ENCODE peak calls at places on chromosome 12, in eight cellular contexts. F, T, I, D, X, Q, G and M are unnamed samples.

GRCh38 chr12:50070314-50071060 is 13.1 kb downstream of the ASIC1 start:
- DNase-seq in X (peak; percentile 85), F (peak; percentile 79), D (peak; percentile 62), Q (peak; percentile 51), T (peak; percentile 51), I (peak; percentile 71), G (peak; percentile 90), M (peak; percentile 87)

GRCh38 chr12:65778268-65779090 is 45.8 kb upstream of the HMGA2 start:
- DNase-seq in I (no peak), G (peak; percentile 12), D (peak; percentile 55), Q (no peak), T (peak; percentile 77), X (no peak), F (no peak), M (peak; percentile 58)

GRCh38 chr12:104147346-104147745 is 9.3 kb upstream of the NFYB start:
- DNase-seq in F (no peak), I (no peak), G (no peak), Q (no peak), T (no peak), X (no peak), D (no peak), M (no peak)

GRCh38 chr12:26523708-26524150 is 309.3 kb downstream of the ITPR2 start:
- DNase-seq in I (no peak), D (peak; percentile 92), F (no peak), G (peak; percentile 97), Q (peak; percentile 94), T (peak; percentile 91), X (peak; percentile 98), M (peak; percentile 97)

GRCh38 chr12:22340143-22340542 is 5.6 kb upstream of the ST8SIA1 start:
- DNase-seq in D (no peak), G (no peak), I (no peak), F (no peak), Q (no peak), T (no peak), X (no peak), M (no peak)

GRCh38 chr12:6277982-6278438 is 32.5 kb upstream of the PLEKHG6 start:
- DNase-seq in T (no peak), I (no peak), X (peak; percentile 77), F (no peak), G (no peak), D (peak; percentile 85), Q (peak; percentile 88), M (peak; percentile 91)

GRCh38 chr12:89756100-89756637 is 47.5 kb upstream of the ATP2B1 start:
- DNase-seq in I (no peak), Q (no peak), T (no peak), D (no peak), X (no peak), F (no peak), G (no peak), M (no peak)

GRCh38 chr12:65532162-65532561 is 253.7 kb downstream of the MSRB3 start:
- DNase-seq in X (no peak), D (no peak), F (no peak), Q (no peak), T (peak; percentile 44), G (peak; percentile 89), I (no peak), M (no peak)

GRCh38 chr12:8554451-8555195 is 13.9 kb upstream of the CLEC4E start:
- DNase-seq in T (peak; percentile 46), I (no peak), F (no peak), G (no peak), Q (no peak), D (peak; percentile 39), X (no peak), M (peak; percentile 65)

GRCh38 chr12:7059780-7060179 is 738 bp upstream of the C1S start:
- DNase-seq in G (no peak), F (no peak), X (no peak), I (no peak), D (no peak), T (no peak), Q (no peak), M (no peak)

GRCh38 chr12:85644508-85644907 is 191.7 kb downstream of the RASSF9 start:
- DNase-seq in Q (no peak), I (no peak), G (no peak), D (no peak), T (no peak), F (no peak), X (no peak), M (no peak)

GRCh38 chr12:69837191-69838085 is 12.4 kb downstream of the MYRFL start:
- DNase-seq in X (no peak), G (no peak), Q (no peak), I (no peak), F (no peak), D (no peak), T (no peak), M (no peak)

GRCh38 chr12:113650476-113650875 is 178.8 kb upstream of the LHX5 start:
- DNase-seq in F (no peak), X (no peak), G (no peak), D (no peak), Q (no peak), I (no peak), T (no peak), M (no peak)

GRCh38 chr12:101877816-101878811 is 734 bp downstream of the DRAM1 start:
- DNase-seq in Q (no peak), D (peak; percentile 55), G (peak; percentile 53), X (peak; percentile 71), F (no peak), I (no peak), T (no peak), M (peak; percentile 32)

GRCh38 chr12:74043343-74043742 is 494.3 kb upstream of the ATXN7L3B start:
- DNase-seq in T (peak; percentile 76), F (no peak), D (peak; percentile 98), X (no peak), Q (peak; percentile 40), G (peak; percentile 35), I (no peak), M (peak; percentile 99)

GRCh38 chr12:54301428-54302045 is 722 bp upstream of the NFE2 start:
- DNase-seq in T (no peak), G (no peak), F (no peak), D (no peak), X (no peak), I (no peak), Q (no peak), M (no peak)
- H3K4me3 ChIP-seq in T (peak overlapping the region; percentile 25), G (no peak overlapping the region), F (no peak overlapping the region), D (no peak overlapping the region), X (no peak overlapping the region), I (no peak overlapping the region), Q (no peak overlapping the region), M (no peak overlapping the region)

GRCh38 chr12:111687255-111687654 is 1.4 kb downstream of the ACAD10 start:
- DNase-seq in T (no peak), Q (no peak), X (no peak), F (peak; percentile 77), D (no peak), G (peak; percentile 14), I (no peak), M (peak; percentile 16)
- TF ChIP-seq CTCF in T (no peak), Q (peak; percentile 47), X (no peak), F (peak; percentile 91), D (peak; percentile 30), G (no peak), I (no peak), M (peak; percentile 29)

GRCh38 chr12:19669793-19670192 is 230.5 kb downstream of the AEBP2 start:
- DNase-seq in F (no peak), D (peak; percentile 19), I (no peak), X (no peak), G (no peak), Q (no peak), T (no peak), M (peak; percentile 67)
- H3K4me3 ChIP-seq in F (no peak overlapping the region), D (no peak overlapping the region), I (no peak overlapping the region), X (no peak overlapping the region), G (no peak overlapping the region), Q (no peak overlapping the region), T (no peak overlapping the region), M (no peak overlapping the region)

GRCh38 chr12:48105321-48105866 is 485 bp downstream of the SENP1 start:
- DNase-seq in F (peak; percentile 64), I (peak; percentile 49), G (peak; percentile 5), Q (no peak), X (no peak), D (peak; percentile 53), T (peak; percentile 12), M (peak; percentile 40)
- TF ChIP-seq CTCF in F (no peak), I (no peak), G (no peak), Q (no peak), X (no peak), D (no peak), T (no peak), M (no peak)

DNA sequence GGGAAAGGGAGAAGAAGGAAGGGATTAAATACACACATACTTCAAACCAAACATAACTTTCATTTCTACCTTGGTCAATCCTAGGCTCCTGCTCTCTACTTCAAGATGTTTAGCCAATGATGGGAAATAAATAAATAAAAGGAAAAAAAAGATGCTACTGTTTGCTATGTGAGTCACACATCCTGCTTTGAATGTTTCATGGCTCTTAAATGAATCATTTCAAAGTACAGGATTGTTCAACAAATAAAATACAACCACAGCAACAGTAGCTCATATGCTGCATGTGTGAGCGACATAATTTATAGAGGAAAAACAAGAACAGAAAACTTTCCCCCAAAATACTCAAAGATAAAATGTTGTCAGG is 54.3 kb upstream of the NPFF start:
- DNase-seq in F (no peak), X (no peak), I (no peak), D (peak; percentile 81), Q (peak; percentile 83), G (peak; percentile 88), T (peak; percentile 93), M (peak; percentile 84)
- H3K4me3 ChIP-seq in F (no peak overlapping the region), X (no peak overlapping the region), I (no peak overlapping the region), D (no peak overlapping the region), Q (no peak overlapping the region), G (no peak overlapping the region), T (no peak overlapping the region), M (no peak overlapping the region)

GRCh38 chr12:116365114-116365513 is 87.6 kb upstream of the MED13L start:
- DNase-seq in F (no peak), X (no peak), I (no peak), T (no peak), G (no peak), Q (no peak), D (no peak), M (no peak)

GRCh38 chr12:116365606-116366455 is 88.3 kb upstream of the MED13L start:
- DNase-seq in G (no peak), X (no peak), I (no peak), F (no peak), D (no peak), Q (no peak), T (no peak), M (no peak)

GRCh38 chr12:116368196-116369194 is 91.0 kb upstream of the MED13L start:
- DNase-seq in G (peak; percentile 52), F (no peak), D (no peak), T (no peak), I (no peak), Q (no peak), X (no peak), M (no peak)

GRCh38 chr12:116366824-116367223 is 89.3 kb upstream of the MED13L start:
- DNase-seq in D (no peak), F (no peak), T (no peak), Q (no peak), X (no peak), G (no peak), I (no peak), M (no peak)

DNA sequence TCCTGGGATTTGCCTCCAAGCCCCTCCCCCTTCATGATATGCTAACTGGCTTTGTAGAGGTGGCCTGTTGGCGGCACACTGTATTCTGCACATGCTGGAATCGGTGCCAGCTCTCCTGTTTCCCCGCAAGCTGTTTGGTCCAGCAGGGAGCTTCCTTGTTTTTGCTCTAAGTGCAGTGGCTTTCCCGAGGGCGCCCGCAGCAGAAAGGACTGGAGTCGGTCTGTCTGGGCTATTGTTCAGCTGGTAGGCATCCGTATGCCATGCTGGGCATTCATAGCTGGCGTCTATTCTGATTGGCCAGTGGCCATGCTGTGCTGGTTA is 88.9 kb upstream of the MED13L start:
- DNase-seq in I (no peak), T (no peak), F (no peak), G (no peak), Q (peak; percentile 54), X (no peak), D (no peak), M (no peak)
- TF ChIP-seq CTCF in I (no peak), T (no peak), F (no peak), G (no peak), Q (no peak), X (no peak), D (no peak), M (no peak)